ENCODE peak calls at places on chromosome 3, in five cellular contexts. T is K562, L is HepG2, B is SK-N-SH, O is HCT116. E is an unnamed sample.

GRCh38 chr3:55608266-55608937 is 121.3 kb upstream of the WNT5A start:
- DNase-seq in T (no peak), O (no peak), B (no peak), L (no peak), E (no peak)

GRCh38 chr3:67605377-67605776 is 49.0 kb downstream of the SUCLG2 start:
- DNase-seq in O (no peak), T (no peak), B (no peak), L (no peak), E (no peak)

GRCh38 chr3:3578723-3579122 is 220.5 kb upstream of the LRRN1 start:
- DNase-seq in L (no peak), T (no peak), B (no peak), O (no peak), E (no peak)

GRCh38 chr3:43632269-43632733 is 10.5 kb upstream of the ANO10 start:
- DNase-seq in T (peak), L (no peak), B (no peak), O (no peak), E (no peak)

GRCh38 chr3:186322761-186323160 is 39.3 kb downstream of the DGKG start:
- DNase-seq in B (peak), L (no peak), O (no peak), T (no peak), E (no peak)

GRCh38 chr3:18424862-18425640 is at the start of gene SATB1:
- DNase-seq in B (peak), T (peak), L (no peak), O (no peak), E (peak)

GRCh38 chr3:183768114-183768513 is 57.3 kb downstream of the MAP6D1 start:
- DNase-seq in O (no peak), L (no peak), B (no peak), T (no peak), E (no peak)

GRCh38 chr3:123953735-123954134 is 7.3 kb downstream of the CCDC14 start:
- DNase-seq in O (no peak), L (no peak), T (no peak), B (no peak), E (no peak)

GRCh38 chr3:194120789-194121770 is 14.9 kb upstream of the HES1 start:
- DNase-seq in B (no peak), T (no peak), L (no peak), O (no peak), E (no peak)

GRCh38 chr3:161274691-161275298 is 53.7 kb downstream of the NMD3 start:
- DNase-seq in O (peak), L (peak), B (peak), T (peak), E (peak)
- TF ChIP-seq JUND in O (no peak), L (no peak), B (no peak), T (no peak), E (no peak)

DNA sequence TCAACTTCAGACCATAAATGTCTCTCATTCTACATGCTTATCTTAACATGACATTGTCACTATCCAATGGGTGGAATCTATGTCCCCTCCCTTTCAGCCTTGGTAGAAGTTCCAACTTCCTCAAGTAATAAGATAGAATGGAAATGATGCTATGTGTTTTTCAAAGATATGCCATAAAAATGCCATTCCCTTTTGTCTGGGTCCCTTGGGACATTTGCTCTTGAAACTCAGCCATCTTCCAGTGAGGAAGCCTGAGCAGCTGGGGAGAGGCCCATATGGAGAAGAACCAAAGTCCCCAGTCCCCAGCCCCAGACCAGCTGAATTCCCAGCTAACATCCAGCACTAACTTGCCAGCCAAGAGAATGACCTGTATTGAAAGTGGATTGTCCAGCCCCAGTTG is 17.1 kb downstream of the RPSA start:
- DNase-seq in T (no peak), B (no peak), O (no peak), L (no peak), E (no peak)
- TF ChIP-seq JUND in T (no peak), B (no peak), O (no peak), L (no peak), E (no peak)

GRCh38 chr3:150771600-150771999 is 8.6 kb upstream of the SIAH2 start:
- DNase-seq in B (peak), L (peak), O (no peak), T (peak), E (no peak)
- TF ChIP-seq JUND in B (no peak), L (no peak), O (no peak), T (no peak), E (no peak)

DNA sequence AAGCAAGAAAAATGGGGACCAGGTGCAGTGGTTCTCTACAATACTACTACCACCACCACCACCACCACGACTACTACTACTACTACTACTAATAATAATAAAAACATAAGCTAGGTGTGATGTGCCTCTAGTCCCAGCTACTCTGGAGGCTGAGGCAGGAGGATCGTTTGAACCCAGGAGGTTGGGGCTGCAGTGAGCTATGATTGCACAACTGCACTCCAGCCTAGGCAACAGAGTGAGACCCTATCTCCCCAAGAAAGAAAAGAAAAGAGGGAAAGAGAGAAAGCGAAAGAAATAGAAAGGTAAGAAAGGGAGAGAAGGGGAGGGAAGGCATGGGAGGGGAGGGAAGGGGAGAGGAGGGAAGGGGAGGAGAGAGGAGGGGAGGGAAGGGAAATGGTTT is 350.6 kb downstream of the FOXP1 start:
- DNase-seq in O (no peak), T (no peak), L (no peak), B (no peak), E (no peak)
- TF ChIP-seq JUND in O (no peak), T (no peak), L (no peak), B (no peak), E (no peak)

GRCh38 chr3:180934638-180935037 is 22.2 kb downstream of the FXR1 start:
- DNase-seq in B (no peak), T (no peak), L (no peak), O (no peak), E (no peak)
- TF ChIP-seq JUND in B (no peak), T (no peak), L (no peak), O (no peak), E (no peak)

DNA sequence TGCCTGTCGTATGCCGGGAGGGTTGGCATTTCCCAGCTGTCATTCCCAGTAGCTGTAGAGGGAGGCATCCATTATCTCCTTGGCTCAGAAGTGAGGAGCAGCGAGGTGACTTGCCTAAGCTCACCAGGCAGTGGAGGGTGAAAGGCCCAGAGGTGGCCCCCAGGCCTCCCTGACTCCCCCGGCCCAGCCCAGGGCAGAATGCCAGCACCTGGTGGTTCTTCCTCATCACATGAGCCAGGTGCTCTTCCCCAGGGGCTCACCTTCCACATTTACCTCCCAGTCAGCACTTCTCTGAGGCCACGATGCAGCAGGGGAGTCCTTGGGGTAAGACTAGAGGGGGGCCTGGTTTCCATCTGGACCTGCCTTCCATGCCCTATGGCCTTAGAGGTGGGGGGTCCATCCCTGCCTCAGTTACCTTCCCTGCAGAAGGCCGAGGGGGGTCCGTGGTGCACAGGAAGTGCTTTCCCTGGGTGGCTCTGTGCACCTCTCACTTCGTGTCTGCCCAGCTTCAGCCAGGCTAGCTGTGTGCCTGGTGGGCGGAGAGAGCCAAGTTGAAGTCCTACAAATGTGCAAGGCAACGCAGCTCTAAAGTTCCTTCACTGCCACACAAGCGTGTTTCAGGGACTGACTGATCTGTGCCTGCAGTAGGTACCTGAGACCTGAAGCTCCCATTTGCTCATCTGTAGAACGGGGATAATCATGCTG is 70.3 kb upstream of the PLXNA1 start:
- DNase-seq in B (no peak), T (no peak), O (no peak), L (no peak), E (no peak)
- TF ChIP-seq JUND in B (no peak), T (no peak), O (no peak), L (no peak), E (no peak)

DNA sequence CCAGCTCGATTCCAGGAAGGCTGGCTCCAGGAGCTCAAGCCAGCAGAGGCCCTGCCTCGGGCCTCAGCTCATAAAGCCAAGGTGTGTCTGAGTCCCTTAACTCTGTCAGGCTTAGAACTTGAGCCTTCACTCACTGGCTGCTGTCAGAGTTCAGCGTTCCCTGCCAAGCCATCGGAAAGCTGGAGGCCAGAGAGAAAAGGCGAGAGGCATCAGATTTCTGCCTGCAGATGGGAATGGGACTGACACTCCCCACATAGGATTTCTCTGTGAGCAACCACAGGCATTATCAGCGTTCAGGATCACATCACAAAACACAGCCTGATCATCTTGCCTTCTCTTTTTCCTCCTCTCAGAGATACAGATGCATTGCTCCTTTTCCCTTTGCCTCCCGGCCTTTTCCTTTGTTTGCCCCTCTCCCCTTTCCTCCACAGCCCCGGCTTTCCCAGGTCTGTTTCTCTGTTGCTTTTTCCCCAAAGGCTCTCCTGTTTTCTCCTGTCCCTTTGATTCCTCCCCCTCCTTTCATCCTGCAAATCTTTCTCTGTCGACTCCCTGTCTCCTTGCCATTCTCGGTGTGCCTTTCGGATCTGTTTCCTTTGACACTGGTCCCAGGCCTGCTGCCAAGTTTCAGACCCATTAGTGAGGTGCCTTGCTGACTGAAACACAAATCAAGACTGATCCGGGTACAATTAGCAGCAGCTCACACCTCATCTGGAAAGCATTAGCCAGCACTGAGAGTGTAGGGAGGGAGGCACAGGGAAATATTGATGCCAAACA is 44.5 kb upstream of the BOC start:
- DNase-seq in B (peak), T (no peak), L (no peak), O (no peak), E (no peak)
- TF ChIP-seq JUND in B (peak), T (no peak), L (no peak), O (no peak), E (no peak)

E was measured in T47D.